ENCODE peak calls at places on chromosomes 2 and 18, in ten cellular contexts. One of them, this sample, is unnamed.

GRCh38 chr2:238728322-238729260 is 119.3 kb upstream of the TWIST2 start:
- DNase-seq in lung: peak
- DNase-seq in AG10803: peak
- DNase-seq in dermis blood vessel endothelial cell: no peak
- DNase-seq in NCI-H2081 treated with DMSO at 0.1 percent for 48 hours: no peak
- DNase-seq in ovary: peak
- DNase-seq in activated CD8-positive, alpha-beta memory T cell treated with anti-CD3 and anti-CD28 coated beads for 24 hours: no peak
- DNase-seq in stimulated activated CD4-positive, alpha-beta T cell treated with anti-CD3 and anti-CD28 coated beads, Interleukin-2, amount 100 ng/mL, for 24 hours: no peak
- DNase-seq in HEK293T: no peak
- DNase-seq in amniotic epithelial cell: peak
- DNase-seq in this sample: no peak

GRCh38 chr2:164625378-164625971 is 4.2 kb upstream of the GRB14 start:
- DNase-seq in lung: no peak
- DNase-seq in stimulated activated CD4-positive, alpha-beta T cell treated with anti-CD3 and anti-CD28 coated beads, Interleukin-2, amount 100 ng/mL, for 24 hours: no peak
- DNase-seq in dermis blood vessel endothelial cell: peak
- DNase-seq in amniotic epithelial cell: peak
- DNase-seq in AG10803: peak
- DNase-seq in NCI-H2081 treated with DMSO at 0.1 percent for 48 hours: no peak
- DNase-seq in HEK293T: no peak
- DNase-seq in ovary: no peak
- DNase-seq in activated CD8-positive, alpha-beta memory T cell treated with anti-CD3 and anti-CD28 coated beads for 24 hours: no peak
- DNase-seq in this sample: peak

GRCh38 chr2:227004482-227004881 is 159.5 kb downstream of the COL4A4 start:
- DNase-seq in HEK293T: no peak
- DNase-seq in lung: no peak
- DNase-seq in ovary: no peak
- DNase-seq in dermis blood vessel endothelial cell: no peak
- DNase-seq in AG10803: no peak
- DNase-seq in activated CD8-positive, alpha-beta memory T cell treated with anti-CD3 and anti-CD28 coated beads for 24 hours: no peak
- DNase-seq in NCI-H2081 treated with DMSO at 0.1 percent for 48 hours: no peak
- DNase-seq in stimulated activated CD4-positive, alpha-beta T cell treated with anti-CD3 and anti-CD28 coated beads, Interleukin-2, amount 100 ng/mL, for 24 hours: no peak
- DNase-seq in amniotic epithelial cell: no peak
- DNase-seq in this sample: no peak

GRCh38 chr2:69915050-69915945 is at the start of gene MXD1:
- DNase-seq in lung: no peak
- DNase-seq in stimulated activated CD4-positive, alpha-beta T cell treated with anti-CD3 and anti-CD28 coated beads, Interleukin-2, amount 100 ng/mL, for 24 hours: peak
- DNase-seq in dermis blood vessel endothelial cell: peak
- DNase-seq in amniotic epithelial cell: no peak
- DNase-seq in ovary: peak
- DNase-seq in activated CD8-positive, alpha-beta memory T cell treated with anti-CD3 and anti-CD28 coated beads for 24 hours: no peak
- DNase-seq in HEK293T: peak
- DNase-seq in NCI-H2081 treated with DMSO at 0.1 percent for 48 hours: no peak
- DNase-seq in AG10803: no peak
- DNase-seq in this sample: peak

GRCh38 chr2:16038586-16038985 is 98.2 kb downstream of the MYCN start:
- DNase-seq in amniotic epithelial cell: no peak
- DNase-seq in NCI-H2081 treated with DMSO at 0.1 percent for 48 hours: no peak
- DNase-seq in ovary: no peak
- DNase-seq in AG10803: no peak
- DNase-seq in stimulated activated CD4-positive, alpha-beta T cell treated with anti-CD3 and anti-CD28 coated beads, Interleukin-2, amount 100 ng/mL, for 24 hours: no peak
- DNase-seq in dermis blood vessel endothelial cell: no peak
- DNase-seq in lung: no peak
- DNase-seq in activated CD8-positive, alpha-beta memory T cell treated with anti-CD3 and anti-CD28 coated beads for 24 hours: no peak
- DNase-seq in HEK293T: no peak
- DNase-seq in this sample: no peak

GRCh38 chr2:62966995-62967394 is 83.6 kb upstream of the OTX1 start:
- DNase-seq in AG10803: no peak
- DNase-seq in HEK293T: no peak
- DNase-seq in lung: no peak
- DNase-seq in amniotic epithelial cell: no peak
- DNase-seq in dermis blood vessel endothelial cell: no peak
- DNase-seq in activated CD8-positive, alpha-beta memory T cell treated with anti-CD3 and anti-CD28 coated beads for 24 hours: no peak
- DNase-seq in NCI-H2081 treated with DMSO at 0.1 percent for 48 hours: no peak
- DNase-seq in stimulated activated CD4-positive, alpha-beta T cell treated with anti-CD3 and anti-CD28 coated beads, Interleukin-2, amount 100 ng/mL, for 24 hours: no peak
- DNase-seq in ovary: no peak
- DNase-seq in this sample: no peak

GRCh38 chr18:3463052-3463451 is 13.1 kb downstream of the TGIF1 start:
- DNase-seq in lung: no peak
- DNase-seq in HEK293T: no peak
- DNase-seq in ovary: no peak
- DNase-seq in NCI-H2081 treated with DMSO at 0.1 percent for 48 hours: no peak
- DNase-seq in dermis blood vessel endothelial cell: peak
- DNase-seq in amniotic epithelial cell: no peak
- DNase-seq in AG10803: peak
- DNase-seq in stimulated activated CD4-positive, alpha-beta T cell treated with anti-CD3 and anti-CD28 coated beads, Interleukin-2, amount 100 ng/mL, for 24 hours: no peak
- DNase-seq in activated CD8-positive, alpha-beta memory T cell treated with anti-CD3 and anti-CD28 coated beads for 24 hours: no peak
- DNase-seq in this sample: no peak

GRCh38 chr2:153432381-153432780 is 46.2 kb downstream of the RPRM start:
- DNase-seq in ovary: no peak
- DNase-seq in activated CD8-positive, alpha-beta memory T cell treated with anti-CD3 and anti-CD28 coated beads for 24 hours: no peak
- DNase-seq in NCI-H2081 treated with DMSO at 0.1 percent for 48 hours: no peak
- DNase-seq in lung: no peak
- DNase-seq in dermis blood vessel endothelial cell: no peak
- DNase-seq in HEK293T: no peak
- DNase-seq in amniotic epithelial cell: no peak
- DNase-seq in AG10803: no peak
- DNase-seq in stimulated activated CD4-positive, alpha-beta T cell treated with anti-CD3 and anti-CD28 coated beads, Interleukin-2, amount 100 ng/mL, for 24 hours: no peak
- DNase-seq in this sample: no peak

GRCh38 chr2:152304845-152305244 is 30.1 kb upstream of the FMNL2 start:
- DNase-seq in lung: no peak
- DNase-seq in ovary: no peak
- DNase-seq in amniotic epithelial cell: peak
- DNase-seq in HEK293T: no peak
- DNase-seq in AG10803: peak
- DNase-seq in stimulated activated CD4-positive, alpha-beta T cell treated with anti-CD3 and anti-CD28 coated beads, Interleukin-2, amount 100 ng/mL, for 24 hours: no peak
- DNase-seq in dermis blood vessel endothelial cell: no peak
- DNase-seq in activated CD8-positive, alpha-beta memory T cell treated with anti-CD3 and anti-CD28 coated beads for 24 hours: no peak
- DNase-seq in NCI-H2081 treated with DMSO at 0.1 percent for 48 hours: no peak
- DNase-seq in this sample: no peak

GRCh38 chr2:6780765-6781274 is 84.9 kb downstream of the CMPK2 start:
- DNase-seq in activated CD8-positive, alpha-beta memory T cell treated with anti-CD3 and anti-CD28 coated beads for 24 hours: no peak
- DNase-seq in ovary: peak
- DNase-seq in HEK293T: no peak
- DNase-seq in lung: peak
- DNase-seq in stimulated activated CD4-positive, alpha-beta T cell treated with anti-CD3 and anti-CD28 coated beads, Interleukin-2, amount 100 ng/mL, for 24 hours: peak
- DNase-seq in NCI-H2081 treated with DMSO at 0.1 percent for 48 hours: no peak
- DNase-seq in dermis blood vessel endothelial cell: peak
- DNase-seq in amniotic epithelial cell: peak
- DNase-seq in AG10803: peak
- DNase-seq in this sample: peak

GRCh38 chr2:55482186-55482945 is 37.2 kb upstream of the CFAP36 start:
- DNase-seq in stimulated activated CD4-positive, alpha-beta T cell treated with anti-CD3 and anti-CD28 coated beads, Interleukin-2, amount 100 ng/mL, for 24 hours: no peak
- DNase-seq in amniotic epithelial cell: peak
- DNase-seq in dermis blood vessel endothelial cell: peak
- DNase-seq in AG10803: peak
- DNase-seq in ovary: no peak
- DNase-seq in HEK293T: peak
- DNase-seq in NCI-H2081 treated with DMSO at 0.1 percent for 48 hours: peak
- DNase-seq in lung: no peak
- DNase-seq in activated CD8-positive, alpha-beta memory T cell treated with anti-CD3 and anti-CD28 coated beads for 24 hours: no peak
- DNase-seq in this sample: peak

GRCh38 chr2:199455186-199455532 is 2.6 kb downstream of the SATB2 start:
- DNase-seq in activated CD8-positive, alpha-beta memory T cell treated with anti-CD3 and anti-CD28 coated beads for 24 hours: no peak
- DNase-seq in amniotic epithelial cell: no peak
- DNase-seq in ovary: no peak
- DNase-seq in HEK293T: no peak
- DNase-seq in AG10803: no peak
- DNase-seq in dermis blood vessel endothelial cell: no peak
- DNase-seq in stimulated activated CD4-positive, alpha-beta T cell treated with anti-CD3 and anti-CD28 coated beads, Interleukin-2, amount 100 ng/mL, for 24 hours: no peak
- DNase-seq in lung: no peak
- DNase-seq in NCI-H2081 treated with DMSO at 0.1 percent for 48 hours: no peak
- DNase-seq in this sample: no peak

GRCh38 chr18:10851824-10852225 is 297.5 kb downstream of the PIEZO2 start:
- DNase-seq in HEK293T: peak
- DNase-seq in amniotic epithelial cell: peak
- DNase-seq in NCI-H2081 treated with DMSO at 0.1 percent for 48 hours: no peak
- DNase-seq in AG10803: peak
- DNase-seq in lung: no peak
- DNase-seq in ovary: no peak
- DNase-seq in dermis blood vessel endothelial cell: peak
- DNase-seq in stimulated activated CD4-positive, alpha-beta T cell treated with anti-CD3 and anti-CD28 coated beads, Interleukin-2, amount 100 ng/mL, for 24 hours: no peak
- DNase-seq in activated CD8-positive, alpha-beta memory T cell treated with anti-CD3 and anti-CD28 coated beads for 24 hours: no peak
- DNase-seq in this sample: peak

GRCh38 chr18:58223717-58224424 is 179.8 kb downstream of the NEDD4L start:
- DNase-seq in NCI-H2081 treated with DMSO at 0.1 percent for 48 hours: no peak
- DNase-seq in stimulated activated CD4-positive, alpha-beta T cell treated with anti-CD3 and anti-CD28 coated beads, Interleukin-2, amount 100 ng/mL, for 24 hours: no peak
- DNase-seq in ovary: no peak
- DNase-seq in AG10803: peak
- DNase-seq in amniotic epithelial cell: peak
- DNase-seq in lung: peak
- DNase-seq in activated CD8-positive, alpha-beta memory T cell treated with anti-CD3 and anti-CD28 coated beads for 24 hours: no peak
- DNase-seq in dermis blood vessel endothelial cell: peak
- DNase-seq in HEK293T: peak
- DNase-seq in this sample: peak

GRCh38 chr2:25479761-25480160 is 138.0 kb upstream of the DNMT3A start:
- DNase-seq in stimulated activated CD4-positive, alpha-beta T cell treated with anti-CD3 and anti-CD28 coated beads, Interleukin-2, amount 100 ng/mL, for 24 hours: no peak
- DNase-seq in activated CD8-positive, alpha-beta memory T cell treated with anti-CD3 and anti-CD28 coated beads for 24 hours: no peak
- DNase-seq in lung: no peak
- DNase-seq in NCI-H2081 treated with DMSO at 0.1 percent for 48 hours: no peak
- DNase-seq in amniotic epithelial cell: no peak
- DNase-seq in dermis blood vessel endothelial cell: no peak
- DNase-seq in HEK293T: no peak
- DNase-seq in AG10803: no peak
- DNase-seq in ovary: no peak
- DNase-seq in this sample: no peak

GRCh38 chr2:236631361-236632291 is 62.0 kb downstream of the ACKR3 start:
- DNase-seq in AG10803: no peak
- DNase-seq in ovary: no peak
- DNase-seq in dermis blood vessel endothelial cell: no peak
- DNase-seq in amniotic epithelial cell: peak
- DNase-seq in HEK293T: no peak
- DNase-seq in NCI-H2081 treated with DMSO at 0.1 percent for 48 hours: no peak
- DNase-seq in lung: no peak
- DNase-seq in activated CD8-positive, alpha-beta memory T cell treated with anti-CD3 and anti-CD28 coated beads for 24 hours: peak
- DNase-seq in stimulated activated CD4-positive, alpha-beta T cell treated with anti-CD3 and anti-CD28 coated beads, Interleukin-2, amount 100 ng/mL, for 24 hours: no peak
- DNase-seq in this sample: no peak

GRCh38 chr2:12722445-12723316 is 5.9 kb downstream of the TRIB2 start:
- DNase-seq in lung: no peak
- DNase-seq in NCI-H2081 treated with DMSO at 0.1 percent for 48 hours: no peak
- DNase-seq in activated CD8-positive, alpha-beta memory T cell treated with anti-CD3 and anti-CD28 coated beads for 24 hours: peak
- DNase-seq in ovary: no peak
- DNase-seq in dermis blood vessel endothelial cell: no peak
- DNase-seq in amniotic epithelial cell: no peak
- DNase-seq in AG10803: no peak
- DNase-seq in HEK293T: no peak
- DNase-seq in stimulated activated CD4-positive, alpha-beta T cell treated with anti-CD3 and anti-CD28 coated beads, Interleukin-2, amount 100 ng/mL, for 24 hours: no peak
- DNase-seq in this sample: no peak

GRCh38 chr2:38146917-38147307 is 71.0 kb upstream of the CYP1B1 start:
- DNase-seq in lung: peak
- DNase-seq in NCI-H2081 treated with DMSO at 0.1 percent for 48 hours: no peak
- DNase-seq in stimulated activated CD4-positive, alpha-beta T cell treated with anti-CD3 and anti-CD28 coated beads, Interleukin-2, amount 100 ng/mL, for 24 hours: no peak
- DNase-seq in HEK293T: peak
- DNase-seq in ovary: peak
- DNase-seq in amniotic epithelial cell: peak
- DNase-seq in activated CD8-positive, alpha-beta memory T cell treated with anti-CD3 and anti-CD28 coated beads for 24 hours: no peak
- DNase-seq in dermis blood vessel endothelial cell: peak
- DNase-seq in AG10803: peak
- DNase-seq in this sample: peak

GRCh38 chr18:44988821-44989587 is 308.3 kb downstream of the SETBP1 start:
- DNase-seq in AG10803: no peak
- DNase-seq in amniotic epithelial cell: peak
- DNase-seq in activated CD8-positive, alpha-beta memory T cell treated with anti-CD3 and anti-CD28 coated beads for 24 hours: no peak
- DNase-seq in HEK293T: no peak
- DNase-seq in lung: no peak
- DNase-seq in stimulated activated CD4-positive, alpha-beta T cell treated with anti-CD3 and anti-CD28 coated beads, Interleukin-2, amount 100 ng/mL, for 24 hours: no peak
- DNase-seq in dermis blood vessel endothelial cell: no peak
- DNase-seq in NCI-H2081 treated with DMSO at 0.1 percent for 48 hours: no peak
- DNase-seq in ovary: no peak
- DNase-seq in this sample: no peak

GRCh38 chr2:204950695-204951094 is 405.4 kb downstream of the PARD3B start:
- DNase-seq in lung: no peak
- DNase-seq in amniotic epithelial cell: peak
- DNase-seq in activated CD8-positive, alpha-beta memory T cell treated with anti-CD3 and anti-CD28 coated beads for 24 hours: no peak
- DNase-seq in stimulated activated CD4-positive, alpha-beta T cell treated with anti-CD3 and anti-CD28 coated beads, Interleukin-2, amount 100 ng/mL, for 24 hours: no peak
- DNase-seq in AG10803: peak
- DNase-seq in HEK293T: no peak
- DNase-seq in ovary: no peak
- DNase-seq in NCI-H2081 treated with DMSO at 0.1 percent for 48 hours: no peak
- DNase-seq in dermis blood vessel endothelial cell: no peak
- DNase-seq in this sample: no peak

GRCh38 chr2:43472527-43473194 is 123.2 kb downstream of the THADA start:
- DNase-seq in amniotic epithelial cell: peak
- DNase-seq in AG10803: no peak
- DNase-seq in activated CD8-positive, alpha-beta memory T cell treated with anti-CD3 and anti-CD28 coated beads for 24 hours: no peak
- DNase-seq in HEK293T: no peak
- DNase-seq in stimulated activated CD4-positive, alpha-beta T cell treated with anti-CD3 and anti-CD28 coated beads, Interleukin-2, amount 100 ng/mL, for 24 hours: no peak
- DNase-seq in NCI-H2081 treated with DMSO at 0.1 percent for 48 hours: no peak
- DNase-seq in ovary: no peak
- DNase-seq in dermis blood vessel endothelial cell: no peak
- DNase-seq in lung: no peak
- DNase-seq in this sample: no peak

GRCh38 chr18:78632111-78632541 is 347.5 kb upstream of the SALL3 start:
- DNase-seq in ovary: no peak
- DNase-seq in AG10803: no peak
- DNase-seq in HEK293T: no peak
- DNase-seq in NCI-H2081 treated with DMSO at 0.1 percent for 48 hours: no peak
- DNase-seq in dermis blood vessel endothelial cell: no peak
- DNase-seq in lung: no peak
- DNase-seq in stimulated activated CD4-positive, alpha-beta T cell treated with anti-CD3 and anti-CD28 coated beads, Interleukin-2, amount 100 ng/mL, for 24 hours: no peak
- DNase-seq in amniotic epithelial cell: no peak
- DNase-seq in activated CD8-positive, alpha-beta memory T cell treated with anti-CD3 and anti-CD28 coated beads for 24 hours: no peak
- DNase-seq in this sample: no peak

GRCh38 chr2:13581471-13581870 is 864.7 kb downstream of the TRIB2 start:
- DNase-seq in dermis blood vessel endothelial cell: peak
- DNase-seq in NCI-H2081 treated with DMSO at 0.1 percent for 48 hours: no peak
- DNase-seq in ovary: no peak
- DNase-seq in activated CD8-positive, alpha-beta memory T cell treated with anti-CD3 and anti-CD28 coated beads for 24 hours: no peak
- DNase-seq in amniotic epithelial cell: no peak
- DNase-seq in lung: no peak
- DNase-seq in stimulated activated CD4-positive, alpha-beta T cell treated with anti-CD3 and anti-CD28 coated beads, Interleukin-2, amount 100 ng/mL, for 24 hours: no peak
- DNase-seq in AG10803: no peak
- DNase-seq in HEK293T: no peak
- DNase-seq in this sample: no peak

GRCh38 chr2:168699834-168700417 is 102.5 kb upstream of the NOSTRIN start:
- DNase-seq in lung: peak
- DNase-seq in ovary: peak
- DNase-seq in AG10803: peak
- DNase-seq in stimulated activated CD4-positive, alpha-beta T cell treated with anti-CD3 and anti-CD28 coated beads, Interleukin-2, amount 100 ng/mL, for 24 hours: no peak
- DNase-seq in activated CD8-positive, alpha-beta memory T cell treated with anti-CD3 and anti-CD28 coated beads for 24 hours: no peak
- DNase-seq in HEK293T: no peak
- DNase-seq in amniotic epithelial cell: peak
- DNase-seq in dermis blood vessel endothelial cell: peak
- DNase-seq in NCI-H2081 treated with DMSO at 0.1 percent for 48 hours: no peak
- DNase-seq in this sample: peak